ENCODE peak calls at places on chromosomes 4 and X, in nine cellular contexts. N is fibroblast of lung; O is right cardiac atrium; I is GM23338; U is tibial nerve; A is CD8-positive, alpha-beta T cell; M is iPS DF 6.9; X is stomach; Z is tibial artery. J is an unnamed sample. For H3K4me1, the result is how much of the 10 kb centered on the place peaks cover.

GRCh38 chr4:26861434-26862186 is 969 bp downstream of the STIM2 start:
- DNase-seq in N (peak), O (peak), I (peak), U (peak), M (no peak), X (peak), Z (peak), A (peak), J (peak)

GRCh38 chr4:138199568-138200235 is 42.4 kb downstream of the SLC7A11 start:
- DNase-seq in Z (no peak), M (no peak), I (peak), X (peak), N (no peak), A (no peak), O (no peak), U (no peak), J (peak)

GRCh38 chr4:173752610-173753009 is 222.6 kb upstream of the HAND2 start:
- DNase-seq in I (peak), A (no peak), O (no peak), M (peak), U (no peak), Z (no peak), N (no peak), X (no peak), J (peak)

GRCh38 chr4:111475001-111475400 is 670.3 kb upstream of the FAM241A start:
- DNase-seq in I (peak), X (no peak), O (no peak), U (no peak), M (peak), A (no peak), Z (no peak), N (peak), J (peak)

GRCh38 chr4:54897590-54897989 is 227.8 kb downstream of the KDR start:
- DNase-seq in N (no peak), M (no peak), X (no peak), I (no peak), O (no peak), Z (no peak), A (no peak), U (no peak), J (no peak)

GRCh38 chr4:16199132-16199531 is 27.1 kb downstream of the TAPT1 start:
- DNase-seq in O (no peak), X (no peak), M (no peak), U (no peak), N (peak), I (peak), A (no peak), Z (no peak), J (no peak)

GRCh38 chrX:155334486-155335316 is at the start of gene CLIC2:
- DNase-seq in O (peak), A (no peak), M (no peak), Z (peak), N (peak), X (peak), I (no peak), U (peak), J (peak)

GRCh38 chrX:78708171-78708570 is 39.3 kb upstream of the LPAR4 start:
- DNase-seq in M (peak), O (no peak), I (peak), N (peak), X (no peak), Z (no peak), A (no peak), U (no peak), J (peak)

GRCh38 chr4:78565971-78566372 is 14.4 kb downstream of the ANXA3 start:
- DNase-seq in N (peak), U (no peak), X (no peak), M (no peak), I (peak), O (no peak), Z (no peak), A (no peak), J (no peak)

GRCh38 chr4:177554966-177555574 is 112.8 kb upstream of the AGA start:
- DNase-seq in N (peak), X (no peak), M (no peak), O (no peak), A (no peak), U (no peak), I (peak), Z (no peak), J (peak)

GRCh38 chr4:53782468-53782865 is 191.2 kb upstream of the LNX1 start:
- DNase-seq in U (no peak), M (no peak), X (no peak), O (no peak), I (no peak), A (no peak), Z (no peak), N (peak), J (no peak)

GRCh38 chr4:7323461-7323871 is 111.3 kb downstream of the PSAPL1 start:
- DNase-seq in I (no peak), X (no peak), Z (no peak), M (no peak), A (no peak), N (no peak), U (no peak), O (no peak), J (no peak)

GRCh38 chrX:67435536-67435935 is 108.3 kb upstream of the AR start:
- DNase-seq in X (no peak), N (no peak), I (no peak), M (no peak), Z (no peak), O (no peak), U (no peak), A (no peak), J (no peak)

GRCh38 chr4:5144384-5144783 is 93.1 kb downstream of the STK32B start:
- DNase-seq in A (no peak), O (no peak), Z (no peak), N (no peak), M (no peak), I (no peak), U (no peak), X (no peak), J (no peak)

GRCh38 chrX:155632424-155633100 is 19.8 kb upstream of the TMLHE start:
- DNase-seq in Z (no peak), A (no peak), N (peak), O (no peak), X (no peak), M (no peak), U (no peak), I (no peak), J (no peak)

GRCh38 chrX:24231169-24231568 is 81.6 kb downstream of the ZFX start:
- DNase-seq in Z (no peak), U (no peak), A (no peak), M (no peak), O (no peak), N (peak), I (no peak), X (no peak), J (no peak)

GRCh38 chr4:108172231-108172779 is 3.6 kb upstream of the LEF1 start:
- DNase-seq in X (no peak), U (no peak), A (no peak), I (peak), O (peak), Z (no peak), N (peak), M (no peak), J (no peak)

GRCh38 chrX:40444798-40445496 is 135.8 kb upstream of the ATP6AP2 start:
- DNase-seq in U (no peak), O (no peak), N (no peak), Z (no peak), X (no peak), M (no peak), I (no peak), A (no peak), J (no peak)

GRCh38 chr4:164768516-164768915 is 14.6 kb downstream of the SMIM31 start:
- DNase-seq in Z (no peak), A (no peak), U (no peak), M (no peak), X (no peak), I (peak), N (peak), O (no peak), J (no peak)

GRCh38 chr4:166827167-166827566 is 407.1 kb downstream of the SPOCK3 start:
- DNase-seq in A (no peak), O (no peak), M (no peak), Z (no peak), U (no peak), X (peak), N (no peak), I (no peak), J (peak)

GRCh38 chr4:97576955-97577354 is 566.3 kb downstream of the STPG2 start:
- DNase-seq in I (no peak), X (no peak), A (no peak), U (no peak), M (no peak), N (no peak), Z (no peak), O (no peak), J (no peak)

GRCh38 chr4:27397886-27398285 is 537.2 kb downstream of the STIM2 start:
- DNase-seq in N (peak), M (no peak), Z (no peak), O (no peak), X (no peak), I (no peak), U (no peak), A (no peak), J (no peak)

GRCh38 chr4:136329042-136329662 is 1203.1 kb downstream of the PCDH18 start:
- DNase-seq in M (no peak), O (no peak), Z (no peak), A (no peak), I (peak), N (peak), X (no peak), U (no peak), J (no peak)

GRCh38 chr4:836003-836511 is 10.1 kb upstream of the CPLX1 start:
- DNase-seq in I (no peak), X (no peak), O (no peak), Z (no peak), A (no peak), N (no peak), U (no peak), M (no peak), J (no peak)

GRCh38 chrX:134186362-134187121 is 50.4 kb upstream of the CCDC160 start:
- DNase-seq in A (no peak), M (no peak), I (no peak), O (no peak), U (no peak), X (no peak), Z (no peak), N (no peak), J (no peak)

DNA sequence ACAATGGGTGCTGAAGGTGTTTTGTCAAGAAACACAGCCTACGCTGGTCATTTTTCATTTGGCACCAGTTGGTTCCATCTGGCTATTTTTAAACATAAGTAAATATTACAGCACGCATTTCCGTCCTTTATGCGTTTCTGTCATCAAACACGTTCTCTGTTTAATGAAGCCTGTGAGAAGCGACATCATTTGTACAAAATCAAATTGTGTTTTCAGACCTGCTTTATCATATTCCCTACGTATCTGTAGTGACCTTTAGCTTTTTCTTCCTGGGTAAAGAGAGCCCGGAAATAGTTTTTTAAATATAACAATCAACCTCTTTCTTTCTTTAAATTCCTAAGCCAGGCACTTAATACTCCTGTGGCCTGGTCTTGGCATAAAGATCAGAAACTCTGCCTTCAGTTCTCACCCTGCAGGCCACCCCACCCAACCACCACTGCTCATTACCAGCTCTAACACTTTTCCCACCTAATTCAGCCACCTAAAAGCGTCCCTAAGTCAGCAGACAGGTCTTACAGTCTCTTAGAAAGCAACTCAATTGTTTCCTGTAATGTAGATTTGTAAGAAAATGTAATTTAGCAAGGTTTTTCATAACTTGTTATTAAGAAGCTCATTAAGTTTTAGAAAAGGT is 30.4 kb downstream of the ACSL1 start:
- DNase-seq in A (no peak), O (no peak), U (no peak), I (no peak), N (peak), M (no peak), Z (no peak), X (no peak), J (no peak)
- H3K4me1 ChIP-seq in A (under half), O (under half), U (under half), I (under half), N (under half), M (under half), Z (under half), X (under half), J (under half)

DNA sequence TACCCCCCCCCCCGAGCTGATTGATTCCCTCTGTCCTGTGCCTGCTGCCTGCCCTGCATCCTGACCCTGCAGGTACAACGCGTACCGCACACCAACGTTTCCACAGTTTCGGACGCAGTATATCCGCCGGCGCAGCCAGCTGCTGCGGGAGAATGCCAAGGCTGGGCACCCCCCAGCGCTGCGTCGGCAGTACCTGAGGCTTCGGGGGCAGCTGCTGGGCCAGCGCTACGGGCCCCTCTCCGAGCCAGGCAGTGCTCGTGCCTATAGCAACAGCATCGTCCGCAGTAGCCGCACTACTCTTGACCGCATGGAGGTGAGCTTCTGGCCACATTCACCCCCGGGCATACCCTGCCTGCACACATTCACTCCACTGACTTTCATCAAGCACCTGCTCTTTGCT is 1.4 kb downstream of the WDR13 start:
- DNase-seq in I (no peak), M (no peak), O (no peak), Z (no peak), X (no peak), N (no peak), U (no peak), A (no peak), J (no peak)
- H3K4me3 ChIP-seq in I (no peak), M (no peak), O (peak), Z (peak), X (peak), N (peak), U (peak), A (no peak), J (no peak)

GRCh38 chr4:70994069-70994366 is 569 bp downstream of the DCK start:
- DNase-seq in U (no peak), X (no peak), A (no peak), M (no peak), Z (no peak), N (no peak), I (peak), O (no peak), J (peak)

GRCh38 chr4:70994387-70995099 is 1.1 kb downstream of the DCK start:
- DNase-seq in N (no peak), U (no peak), A (no peak), O (no peak), Z (no peak), I (no peak), M (no peak), X (no peak), J (no peak)

GRCh38 chr4:70997068-70997467 is 3.6 kb downstream of the DCK start:
- DNase-seq in I (no peak), M (no peak), Z (no peak), N (no peak), O (no peak), X (no peak), A (no peak), U (no peak), J (no peak)

GRCh38 chr4:70993181-70994068 is at the start of gene DCK:
- DNase-seq in I (peak), U (peak), Z (peak), M (peak), X (peak), O (peak), N (peak), A (peak), J (peak)

GRCh38 chr4:70996014-70996353 is 2.5 kb downstream of the DCK start:
- DNase-seq in O (no peak), N (no peak), X (no peak), A (no peak), I (no peak), U (no peak), Z (no peak), M (no peak), J (no peak)
- H3K4me1 ChIP-seq in O (under half), N (under half), X (under half), A (under half), I (under half), U (under half), Z (under half), M (under half), J (under half)

GRCh38 chr4:170089743-170090666 is at the start of gene AADAT:
- DNase-seq in X (peak), M (peak), A (no peak), O (peak), N (peak), Z (peak), U (peak), I (peak), J (peak)

GRCh38 chr4:170090667-170091052 is 904 bp upstream of the AADAT start:
- DNase-seq in Z (no peak), U (no peak), O (no peak), M (no peak), N (no peak), X (no peak), A (no peak), I (no peak), J (no peak)

GRCh38 chr4:170089274-170089742 is 448 bp downstream of the AADAT start:
- DNase-seq in N (peak), I (peak), Z (no peak), U (no peak), X (no peak), M (no peak), A (no peak), O (peak), J (peak)

GRCh38 chr4:170088686-170089085 is 1.1 kb downstream of the AADAT start:
- DNase-seq in I (no peak), O (no peak), N (peak), X (no peak), M (no peak), Z (no peak), U (no peak), A (no peak), J (no peak)

GRCh38 chr4:170091069-170091696 is 1.4 kb upstream of the AADAT start:
- DNase-seq in A (no peak), Z (no peak), X (no peak), M (no peak), O (no peak), N (no peak), I (peak), U (no peak), J (no peak)
- H3K4me3 ChIP-seq in A (no peak), Z (no peak), X (no peak), M (no peak), O (no peak), N (no peak), I (peak), U (no peak), J (no peak)